ENCODE peak calls at places on chromosomes 1 and 21, in four cellular contexts. V, J, I and P are unnamed samples.

GRCh38 chr1:3714814-3715213 is 37.4 kb upstream of the CCDC27 start:
- DNase-seq in J (no peak), I (no peak), V (no peak), P (no peak)

GRCh38 chr1:33943978-33944377 is 80.1 kb downstream of the HMGB4 start:
- DNase-seq in J (no peak), I (no peak), V (peak), P (no peak)

GRCh38 chr1:197067457-197067818 is 378 bp upstream of the F13B start:
- DNase-seq in I (no peak), V (no peak), J (peak), P (no peak)

GRCh38 chr1:1346501-1346890 is 2.7 kb downstream of the DVL1 start:
- DNase-seq in J (no peak), V (no peak), I (no peak), P (no peak)

GRCh38 chr21:31366825-31367224 is 22.8 kb upstream of the TIAM1 start:
- DNase-seq in J (no peak), I (no peak), V (no peak), P (peak)

GRCh38 chr21:31545036-31545435 is 114.5 kb upstream of the SOD1 start:
- DNase-seq in V (no peak), J (no peak), I (no peak), P (no peak)

GRCh38 chr1:217059401-217059800 is 336.2 kb upstream of the ESRRG start:
- DNase-seq in I (no peak), J (no peak), V (no peak), P (no peak)

GRCh38 chr1:31843506-31843905 is 27.7 kb upstream of the SPOCD1 start:
- DNase-seq in I (no peak), J (no peak), V (no peak), P (no peak)

GRCh38 chr21:26449161-26449560 is 123.9 kb downstream of the CYYR1 start:
- DNase-seq in V (peak), I (no peak), J (no peak), P (no peak)

GRCh38 chr1:158992787-158993312 is 16.9 kb upstream of the IFI16 start:
- DNase-seq in J (no peak), I (no peak), V (no peak), P (no peak)

GRCh38 chr1:218699411-218699810 is 354.3 kb downstream of the TGFB2 start:
- DNase-seq in I (no peak), J (no peak), V (no peak), P (no peak)

GRCh38 chr1:235919797-235920475 is 53.2 kb upstream of the LYST start:
- DNase-seq in V (no peak), J (no peak), I (no peak), P (peak)